ENCODE peak calls at places on chromosomes 3 and 15, in seven cellular contexts. G is ovary, T is mucosa of descending colon, B is NT2/D1, I is testis, Q is K562, F is A549. V is an unnamed sample. For H3K4me1, the result is how much of the 10 kb centered on the place peaks cover.

GRCh38 chr3:151228291-151229125 is 25.5 kb upstream of the GPR171 start:
- DNase-seq in G (no peak), T (no peak), B (no peak), I (no peak), Q (no peak), F (no peak), V (no peak)

GRCh38 chr3:168341965-168342719 is 246.4 kb upstream of the GOLIM4 start:
- DNase-seq in G (no peak), T (no peak), B (no peak), I (no peak), Q (no peak), F (no peak), V (no peak)

GRCh38 chr15:84910928-84911623 is 26.6 kb downstream of the SLC28A1 start:
- DNase-seq in G (no peak), T (no peak), B (no peak), I (no peak), Q (no peak), F (no peak), V (peak)

GRCh38 chr3:183534249-183534648 is 21.3 kb downstream of the KLHL6 start:
- DNase-seq in G (no peak), T (no peak), B (no peak), I (no peak), Q (no peak), F (no peak), V (no peak)

GRCh38 chr15:37819191-37819590 is 115.2 kb upstream of the TMCO5A start:
- DNase-seq in G (no peak), T (no peak), B (no peak), I (no peak), Q (no peak), F (no peak), V (no peak)

GRCh38 chr3:186536883-186537553 is 7.2 kb downstream of the CRYGS start:
- DNase-seq in G (no peak), T (no peak), B (no peak), I (no peak), Q (peak), F (no peak), V (no peak)

GRCh38 chr3:134791992-134792391 is 3.1 kb upstream of the EPHB1 start:
- DNase-seq in G (no peak), T (no peak), B (no peak), I (no peak), Q (no peak), F (no peak), V (no peak)

GRCh38 chr3:26984601-26985000 is 362.0 kb downstream of the LRRC3B start:
- DNase-seq in G (no peak), T (no peak), B (no peak), I (no peak), Q (no peak), F (no peak), V (no peak)

GRCh38 chr15:39391230-39391629 is 189.6 kb upstream of the THBS1 start:
- DNase-seq in G (no peak), T (no peak), B (no peak), I (no peak), Q (no peak), F (no peak), V (no peak)

GRCh38 chr3:42070089-42070885 is 20.9 kb upstream of the TRAK1 start:
- DNase-seq in G (no peak), T (no peak), B (no peak), I (no peak), Q (no peak), F (no peak), V (peak)
- H3K4me1 ChIP-seq in G (under half), T (under half), B (under half), I (half or more), Q (under half), F (half or more), V (under half)

GRCh38 chr3:112353365-112353764 is 20.4 kb downstream of the CD200 start:
- DNase-seq in G (no peak), T (no peak), B (no peak), I (no peak), Q (no peak), F (no peak), V (no peak)
- H3K4me1 ChIP-seq in G (under half), T (under half), B (under half), I (under half), Q (under half), F (under half), V (under half)

GRCh38 chr3:4718179-4718736 is 225.1 kb downstream of the ITPR1 start:
- DNase-seq in G (no peak), T (no peak), B (no peak), I (no peak), Q (no peak), F (no peak), V (no peak)
- H3K4me1 ChIP-seq in G (under half), T (under half), B (under half), I (under half), Q (under half), F (under half), V (under half)

GRCh38 chr15:32688151-32688639 is 29.6 kb upstream of the GREM1 start:
- DNase-seq in G (no peak), T (no peak), B (no peak), I (no peak), Q (no peak), F (peak), V (no peak)
- H3K4me1 ChIP-seq in G (under half), T (under half), B (under half), I (under half), Q (under half), F (under half), V (under half)

DNA sequence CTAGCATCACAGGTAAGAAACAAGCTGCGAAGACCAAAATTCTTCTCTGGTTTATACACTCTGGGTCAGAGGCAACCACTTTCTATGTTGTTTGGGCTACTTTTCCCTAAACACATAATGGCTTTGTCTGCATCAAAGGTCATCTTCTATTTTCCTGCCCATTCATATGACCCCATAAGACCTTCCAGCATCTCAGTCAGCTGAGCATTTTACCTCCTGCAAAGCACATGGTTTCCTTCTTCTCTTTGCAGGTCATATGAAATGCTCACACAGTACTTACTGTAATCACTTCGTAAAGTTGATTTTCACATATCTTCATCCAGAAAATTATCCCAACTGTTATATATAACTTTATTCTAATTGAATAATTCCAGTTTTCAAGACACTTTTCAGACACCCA is 34.8 kb downstream of the LIPC start:
- DNase-seq in G (no peak), T (no peak), B (no peak), I (no peak), Q (no peak), F (no peak), V (no peak)
- H3K4me1 ChIP-seq in G (under half), T (under half), B (under half), I (under half), Q (under half), F (half or more), V (under half)

GRCh38 chr3:56780935-56781334 is 20.8 kb downstream of the ARHGEF3 start:
- DNase-seq in G (no peak), T (no peak), B (no peak), I (no peak), Q (no peak), F (no peak), V (no peak)
- H3K4me1 ChIP-seq in G (under half), T (under half), B (under half), I (half or more), Q (under half), F (under half), V (under half)

GRCh38 chr3:170714151-170714550 is 128.3 kb upstream of the SLC7A14 start:
- DNase-seq in G (no peak), T (no peak), B (no peak), I (no peak), Q (no peak), F (no peak), V (no peak)

GRCh38 chr3:170713648-170714047 is 127.8 kb upstream of the SLC7A14 start:
- DNase-seq in G (no peak), T (no peak), B (no peak), I (no peak), Q (no peak), F (no peak), V (no peak)

GRCh38 chr3:170711786-170712185 is 125.9 kb upstream of the SLC7A14 start:
- DNase-seq in G (no peak), T (no peak), B (no peak), I (no peak), Q (no peak), F (no peak), V (no peak)

GRCh38 chr3:170712336-170712735 is 126.5 kb upstream of the SLC7A14 start:
- DNase-seq in G (no peak), T (no peak), B (no peak), I (no peak), Q (no peak), F (no peak), V (no peak)

GRCh38 chr3:170712798-170713197 is 126.9 kb upstream of the SLC7A14 start:
- DNase-seq in G (no peak), T (no peak), B (no peak), I (no peak), Q (no peak), F (no peak), V (no peak)
- H3K4me1 ChIP-seq in G (under half), T (under half), B (under half), I (under half), Q (under half), F (under half), V (under half)

V was measured in small intestine.